ENCODE peak calls at places on chromosomes 12 and 14, in ten cellular contexts. H, E, W, Z, P, X, D, B, O and V are unnamed samples.

GRCh38 chr12:119770146-119770545 is 102.2 kb downstream of the PRKAB1 start:
- DNase-seq in H (no peak), E (no peak), W (no peak), Z (no peak), P (no peak), X (no peak), D (no peak), B (no peak), O (no peak), V (no peak)

GRCh38 chr12:66596189-66596588 is 82.7 kb downstream of the GRIP1 start:
- DNase-seq in H (no peak), E (no peak), W (no peak), Z (no peak), P (no peak), X (no peak), D (no peak), B (no peak), O (no peak), V (no peak)

GRCh38 chr12:116381744-116382455 is 104.4 kb upstream of the MED13L start:
- DNase-seq in H (no peak), E (no peak), W (no peak), Z (no peak), P (no peak), X (no peak), D (no peak), B (peak), O (no peak), V (no peak)

GRCh38 chr12:42143401-42144173 is 1.1 kb downstream of the GXYLT1 start:
- DNase-seq in H (no peak), E (no peak), W (no peak), Z (no peak), P (no peak), X (no peak), D (no peak), B (peak), O (no peak), V (no peak)

GRCh38 chr12:52280319-52280795 is 5.9 kb downstream of the KRT86 start:
- DNase-seq in H (peak), E (peak), W (peak), Z (peak), P (peak), X (no peak), D (peak), B (peak), O (peak), V (peak)

GRCh38 chr14:61213116-61213720 is 67.9 kb downstream of the TMEM30B start:
- DNase-seq in H (no peak), E (no peak), W (no peak), Z (no peak), P (no peak), X (no peak), D (no peak), B (no peak), O (no peak), V (no peak)

GRCh38 chr12:4272014-4272975 is 1.3 kb upstream of the CCND2 start:
- DNase-seq in H (peak), E (peak), W (peak), Z (peak), P (peak), X (peak), D (peak), B (no peak), O (peak), V (peak)

GRCh38 chr12:126354633-126355032 is 1289.4 kb downstream of the AACS start:
- DNase-seq in H (no peak), E (no peak), W (no peak), Z (no peak), P (no peak), X (no peak), D (no peak), B (no peak), O (no peak), V (no peak)

GRCh38 chr12:93698307-93699092 is 21.3 kb downstream of the CRADD start:
- DNase-seq in H (no peak), E (no peak), W (no peak), Z (no peak), P (no peak), X (no peak), D (no peak), B (no peak), O (no peak), V (no peak)

GRCh38 chr14:68628605-68629310 is 164.1 kb downstream of the ZFP36L1 start:
- DNase-seq in H (no peak), E (peak), W (peak), Z (peak), P (no peak), X (no peak), D (peak), B (no peak), O (no peak), V (no peak)

GRCh38 chr12:110159671-110160245 is 35.6 kb downstream of the IFT81 start:
- DNase-seq in H (no peak), E (no peak), W (no peak), Z (no peak), P (no peak), X (no peak), D (no peak), B (no peak), O (no peak), V (no peak)

GRCh38 chr14:75165586-75166391 is 10.6 kb downstream of the TMED10 start:
- DNase-seq in H (no peak), E (no peak), W (no peak), Z (no peak), P (peak), X (no peak), D (no peak), B (no peak), O (no peak), V (no peak)

GRCh38 chr12:51128905-51129304 is 44.0 kb downstream of the TFCP2 start:
- DNase-seq in H (no peak), E (no peak), W (no peak), Z (no peak), P (no peak), X (no peak), D (no peak), B (no peak), O (no peak), V (no peak)

GRCh38 chr12:47835831-47836155 is 16.1 kb upstream of the HDAC7 start:
- DNase-seq in H (no peak), E (peak), W (no peak), Z (no peak), P (no peak), X (no peak), D (no peak), B (no peak), O (peak), V (no peak)

GRCh38 chr12:92702754-92703679 is at the start of gene PLEKHG7:
- DNase-seq in H (no peak), E (peak), W (peak), Z (peak), P (no peak), X (no peak), D (no peak), B (peak), O (no peak), V (no peak)

GRCh38 chr12:49870501-49871262 is 27.8 kb upstream of the BCDIN3D start:
- DNase-seq in H (no peak), E (no peak), W (no peak), Z (no peak), P (no peak), X (no peak), D (no peak), B (no peak), O (no peak), V (no peak)

GRCh38 chr12:68617160-68617926 is 6.6 kb downstream of the RAP1B start:
- DNase-seq in H (no peak), E (no peak), W (no peak), Z (no peak), P (no peak), X (no peak), D (no peak), B (no peak), O (no peak), V (no peak)

GRCh38 chr14:44309336-44309735 is 197.7 kb downstream of the FSCB start:
- DNase-seq in H (no peak), E (no peak), W (no peak), Z (no peak), P (no peak), X (no peak), D (no peak), B (no peak), O (no peak), V (no peak)

GRCh38 chr12:75666980-75667359 is 155.6 kb upstream of the KRR1 start:
- DNase-seq in H (no peak), E (no peak), W (no peak), Z (no peak), P (no peak), X (no peak), D (no peak), B (no peak), O (no peak), V (no peak)

GRCh38 chr12:53949631-53950440 is 4.9 kb upstream of the HOXC12 start:
- DNase-seq in H (no peak), E (no peak), W (no peak), Z (no peak), P (no peak), X (peak), D (no peak), B (no peak), O (no peak), V (no peak)
- TF ChIP-seq EP300 in H (no peak), E (no peak), W (no peak), Z (no peak), P (no peak), X (no peak), D (no peak), B (no peak), O (no peak), V (no peak)

GRCh38 chr12:130934753-130935152 is 19.0 kb upstream of the ADGRD1 start:
- DNase-seq in H (no peak), E (no peak), W (no peak), Z (no peak), P (no peak), X (no peak), D (peak), B (no peak), O (no peak), V (no peak)

GRCh38 chr12:130932061-130932650 is 21.6 kb upstream of the ADGRD1 start:
- DNase-seq in H (no peak), E (no peak), W (no peak), Z (no peak), P (no peak), X (no peak), D (peak), B (no peak), O (no peak), V (no peak)

GRCh38 chr12:130936566-130936965 is 17.1 kb upstream of the ADGRD1 start:
- DNase-seq in H (no peak), E (no peak), W (no peak), Z (no peak), P (no peak), X (no peak), D (no peak), B (no peak), O (no peak), V (no peak)

GRCh38 chr12:130929363-130929762 is 24.3 kb upstream of the ADGRD1 start:
- DNase-seq in H (no peak), E (no peak), W (no peak), Z (no peak), P (no peak), X (no peak), D (no peak), B (no peak), O (no peak), V (no peak)

DNA sequence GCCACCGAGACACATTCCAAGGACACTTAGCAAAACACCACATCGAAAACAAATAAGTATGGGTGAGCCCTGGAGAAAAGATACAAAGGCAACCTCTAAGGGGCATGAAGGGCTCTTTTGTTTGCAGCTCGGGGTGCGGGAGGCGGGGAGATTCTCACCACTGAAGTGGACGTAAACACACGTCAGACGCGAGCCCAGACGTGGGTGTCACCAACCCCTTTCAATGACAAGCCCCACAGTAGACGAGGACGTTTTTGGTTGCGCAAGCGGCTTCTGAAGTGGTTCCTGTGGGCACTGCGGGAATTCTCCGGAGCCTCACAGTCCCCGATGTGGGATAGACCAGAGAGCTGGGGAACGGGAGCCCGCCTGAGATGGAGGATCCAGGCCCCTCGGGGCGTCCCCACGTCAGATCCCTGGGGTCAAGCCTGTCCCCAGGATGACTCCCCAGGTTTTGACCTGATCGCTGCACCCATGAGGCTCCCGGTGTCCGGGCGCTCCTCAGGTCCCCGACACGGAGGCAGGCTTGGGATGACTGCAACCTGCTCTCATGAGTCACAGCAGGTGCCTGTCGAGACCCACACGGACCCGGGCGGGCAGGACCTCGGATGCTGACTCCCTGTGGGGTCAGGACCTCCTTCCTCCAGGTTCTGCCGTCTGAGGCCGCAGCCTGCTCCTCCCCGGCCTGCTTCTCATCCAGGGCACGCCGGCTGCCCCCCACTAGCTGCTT is 20.3 kb upstream of the ADGRD1 start:
- DNase-seq in H (no peak), E (peak), W (no peak), Z (no peak), P (peak), X (no peak), D (peak), B (peak), O (no peak), V (no peak)
- H3K27ac ChIP-seq in H (no peak), E (no peak), W (no peak), Z (no peak), P (peak), X (no peak), D (no peak), B (no peak), O (no peak), V (peak)

GRCh38 chr12:54294152-54294913 is 6.5 kb downstream of the NFE2 start:
- DNase-seq in H (peak), E (peak), W (peak), Z (peak), P (peak), X (peak), D (no peak), B (peak), O (no peak), V (no peak)
- TF ChIP-seq POLR2A in H (no peak), E (no peak), W (no peak), Z (no peak), P (no peak), X (no peak), D (no peak), B (no peak), O (no peak), V (no peak)

DNA sequence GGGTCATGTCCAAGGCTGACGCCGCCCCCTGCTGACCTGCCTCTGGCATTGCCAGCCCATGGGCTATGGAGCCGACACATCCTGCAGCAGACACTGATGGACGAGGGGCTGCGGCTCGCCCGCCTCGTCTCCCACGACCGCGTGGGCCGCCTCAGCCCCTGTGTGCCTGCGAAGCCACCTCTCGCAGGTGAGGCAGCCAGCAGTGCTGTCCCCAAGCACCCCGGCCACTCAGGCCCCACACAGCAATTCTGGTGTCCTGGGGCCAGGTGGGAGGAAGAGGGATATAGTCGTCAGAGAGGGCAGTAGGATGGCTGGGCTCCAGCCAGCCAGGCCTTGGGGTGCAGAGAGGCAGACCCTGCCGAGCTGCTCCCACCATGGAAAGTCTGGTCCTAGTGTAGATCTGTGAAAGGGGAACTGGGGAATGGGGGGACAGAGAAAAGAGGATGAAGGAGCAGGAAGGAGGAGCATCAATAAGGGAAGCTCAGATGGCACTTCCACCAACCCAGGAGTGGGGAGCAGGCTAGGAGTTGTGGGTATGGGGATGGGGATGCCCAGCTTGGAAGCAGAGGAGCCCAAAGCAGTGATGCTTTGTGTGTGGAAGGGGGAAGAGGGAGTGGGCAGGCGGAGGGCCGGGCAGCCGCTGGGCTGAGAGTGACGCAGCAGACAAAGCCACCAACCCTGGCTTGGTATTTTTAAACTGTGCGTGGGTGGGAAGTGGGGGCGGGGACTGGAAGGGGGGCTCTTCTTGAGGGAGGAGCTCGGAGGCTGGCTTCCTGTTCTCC is 4.7 kb downstream of the NAB2 start:
- DNase-seq in H (peak), E (peak), W (peak), Z (peak), P (peak), X (peak), D (peak), B (peak), O (peak), V (peak)
- TF ChIP-seq EP300 in H (no peak), E (no peak), W (no peak), Z (no peak), P (peak), X (no peak), D (no peak), B (no peak), O (no peak), V (no peak)

GRCh38 chr14:67221982-67222328 is 19.3 kb upstream of the PALS1 start:
- DNase-seq in H (no peak), E (no peak), W (no peak), Z (no peak), P (no peak), X (no peak), D (no peak), B (no peak), O (no peak), V (no peak)
- H3K27ac ChIP-seq in H (no peak), E (no peak), W (no peak), Z (no peak), P (no peak), X (no peak), D (no peak), B (no peak), O (no peak), V (no peak)

GRCh38 chr14:95183532-95184412 is 26.4 kb upstream of the DICER1 start:
- DNase-seq in H (no peak), E (no peak), W (no peak), Z (no peak), P (no peak), X (no peak), D (no peak), B (no peak), O (no peak), V (no peak)

GRCh38 chr14:95184413-95184790 is 27.1 kb upstream of the DICER1 start:
- DNase-seq in H (peak), E (no peak), W (no peak), Z (no peak), P (peak), X (no peak), D (no peak), B (no peak), O (no peak), V (no peak)

GRCh38 chr14:95180966-95181733 is 23.8 kb upstream of the DICER1 start:
- DNase-seq in H (no peak), E (no peak), W (no peak), Z (no peak), P (no peak), X (no peak), D (no peak), B (no peak), O (no peak), V (no peak)

GRCh38 chr14:95182379-95182778 is 25.1 kb upstream of the DICER1 start:
- DNase-seq in H (no peak), E (no peak), W (no peak), Z (no peak), P (no peak), X (no peak), D (no peak), B (no peak), O (no peak), V (no peak)

GRCh38 chr14:95183082-95183481 is 25.8 kb upstream of the DICER1 start:
- DNase-seq in H (no peak), E (no peak), W (no peak), Z (no peak), P (no peak), X (no peak), D (no peak), B (no peak), O (no peak), V (no peak)
- TF ChIP-seq POLR2A in H (no peak), E (no peak), W (no peak), Z (no peak), P (no peak), X (no peak), D (no peak), B (no peak), O (no peak), V (no peak)

GRCh38 chr14:66284346-66284745 is 201.8 kb upstream of the CCDC196 start:
- DNase-seq in H (no peak), E (no peak), W (no peak), Z (no peak), P (no peak), X (no peak), D (no peak), B (peak), O (no peak), V (no peak)

DNA sequence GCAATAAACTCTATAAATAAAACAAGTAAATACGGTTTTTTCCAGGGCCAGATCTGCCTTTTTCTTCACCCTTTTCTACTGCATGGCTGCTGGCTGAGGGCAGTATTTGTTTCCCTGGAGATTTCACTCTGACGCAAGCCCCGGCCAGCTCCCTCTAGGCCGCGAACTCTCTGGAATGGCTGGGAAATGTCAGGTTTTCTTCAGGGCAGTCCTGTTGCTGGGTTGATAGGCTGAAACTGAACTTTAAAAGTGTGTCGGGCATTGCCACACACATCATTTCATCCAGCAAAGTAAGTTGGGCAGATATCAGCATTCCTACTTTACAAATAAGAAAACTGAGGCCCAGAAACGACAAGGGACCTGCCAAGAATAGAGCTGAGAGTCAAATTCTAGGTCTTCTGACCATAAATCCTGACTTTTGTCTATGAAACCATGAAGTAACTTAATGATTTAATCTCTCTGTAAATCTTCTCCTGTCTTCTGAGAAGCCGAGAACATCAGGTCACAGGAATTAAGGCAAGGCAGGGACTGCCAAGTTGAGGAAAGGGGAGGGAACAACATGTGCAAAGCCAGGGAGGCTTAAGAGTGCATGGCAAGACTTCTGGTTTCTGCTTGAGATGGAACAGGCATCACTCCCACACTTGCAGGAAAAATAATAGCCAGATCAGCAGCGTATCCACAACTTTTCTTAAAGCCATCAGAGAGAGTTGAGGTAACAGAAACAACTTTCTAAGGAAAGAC is 205.0 kb upstream of the CCDC196 start:
- DNase-seq in H (peak), E (no peak), W (no peak), Z (no peak), P (peak), X (no peak), D (peak), B (no peak), O (peak), V (no peak)
- TF ChIP-seq EP300 in H (no peak), E (no peak), W (peak), Z (no peak), P (peak), X (no peak), D (no peak), B (no peak), O (peak), V (no peak)

DNA sequence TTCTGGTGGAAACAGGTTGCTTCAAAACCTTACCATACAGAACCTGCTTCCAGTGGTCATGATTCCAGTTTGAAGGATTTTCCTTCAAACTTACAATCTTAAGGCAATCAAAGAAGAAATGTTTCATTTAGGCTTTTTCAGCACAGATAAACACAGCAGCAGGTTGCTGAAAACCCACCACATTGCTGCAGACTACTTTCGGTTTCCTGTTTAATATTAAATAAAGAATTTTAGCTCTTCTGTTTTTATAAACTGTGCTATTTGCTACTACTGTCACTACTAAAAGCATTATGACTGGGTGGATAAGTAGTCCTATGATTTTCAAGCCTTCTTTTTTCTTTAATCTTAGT is 13.2 kb upstream of the FOXN3 start:
- DNase-seq in H (no peak), E (no peak), W (no peak), Z (no peak), P (no peak), X (no peak), D (no peak), B (no peak), O (no peak), V (no peak)
- H3K27ac ChIP-seq in H (no peak), E (peak), W (peak), Z (peak), P (no peak), X (no peak), D (peak), B (no peak), O (peak), V (peak)